ENCODE peak calls at places on chromosomes 4 and X, in four cellular contexts. Z is neuronal stem cell, D is right cardiac atrium, C is psoas muscle. T is an unnamed sample.

GRCh38 chr4:119659576-119659975 is 31.0 kb upstream of the PDE5A start:
- DNase-seq in Z (no peak), D (no peak), C (no peak), T (no peak)

GRCh38 chrX:17635231-17635630 is 102.1 kb upstream of the SCML1 start:
- DNase-seq in Z (peak; percentile 81), D (no peak), C (no peak), T (no peak)

GRCh38 chr4:21012851-21013331 is 312.6 kb downstream of the PACRGL start:
- DNase-seq in Z (no peak), D (no peak), C (no peak), T (no peak)

GRCh38 chrX:24668111-24668510 is 21.0 kb upstream of the PCYT1B start:
- DNase-seq in Z (no peak), D (no peak), C (no peak), T (no peak)

GRCh38 chr4:111334356-111334755 is 711.5 kb upstream of the PITX2 start:
- DNase-seq in Z (no peak), D (no peak), C (no peak), T (no peak)

GRCh38 chr4:54226399-54227260 is 2.5 kb upstream of the PDGFRA start:
- DNase-seq in Z (peak; percentile 23), D (peak; percentile 90), C (peak; percentile 81), T (peak; percentile 85)

GRCh38 chr4:56149601-56150000 is 200.9 kb downstream of the CEP135 start:
- DNase-seq in Z (no peak), D (no peak), C (no peak), T (no peak)

GRCh38 chr4:153521995-153522799 is 56.0 kb downstream of the TMEM131L start:
- DNase-seq in Z (no peak), D (no peak), C (no peak), T (no peak)

GRCh38 chr4:56060021-56060420 is 111.3 kb downstream of the CEP135 start:
- DNase-seq in Z (no peak), D (no peak), C (no peak), T (no peak)

GRCh38 chrX:13087322-13088154 is 43.1 kb upstream of the FAM9C start:
- DNase-seq in Z (no peak), D (no peak), C (no peak), T (no peak)

GRCh38 chr4:37502070-37502469 is 184.1 kb downstream of the RELL1 start:
- DNase-seq in Z (no peak), D (no peak), C (no peak), T (no peak)
- H3K9me3 ChIP-seq in Z (no peaks in the 10 kb centered on the region), D (no peaks in the 10 kb centered on the region), C (no peaks in the 10 kb centered on the region), T (no peaks in the 10 kb centered on the region)

GRCh38 chrX:149473092-149473491 is 32.0 kb downstream of the IDS start:
- DNase-seq in Z (no peak), D (no peak), C (no peak), T (no peak)

GRCh38 chrX:149473966-149474365 is 31.1 kb downstream of the IDS start:
- DNase-seq in Z (no peak), D (no peak), C (no peak), T (no peak)

GRCh38 chrX:149472620-149473019 is 32.5 kb downstream of the IDS start:
- DNase-seq in Z (no peak), D (no peak), C (no peak), T (no peak)

GRCh38 chrX:149469406-149469805 is 35.7 kb downstream of the IDS start:
- DNase-seq in Z (no peak), D (no peak), C (no peak), T (no peak)

GRCh38 chrX:149470960-149471359 is 34.1 kb downstream of the IDS start:
- DNase-seq in Z (peak; percentile 61), D (peak; percentile 92), C (peak; percentile 86), T (peak; percentile 78)
- H3K9me3 ChIP-seq in Z (no peaks in the 10 kb centered on the region), D (no peaks in the 10 kb centered on the region), C (no peaks in the 10 kb centered on the region), T (no peaks in the 10 kb centered on the region)

GRCh38 chr4:139550724-139551429 is 5.1 kb downstream of the SETD7 start:
- DNase-seq in Z (no peak), D (peak; percentile 74), C (no peak), T (no peak)
- H3K9me3 ChIP-seq in Z (no peaks in the 10 kb centered on the region), D (no peaks in the 10 kb centered on the region), C (no peaks in the 10 kb centered on the region), T (no peaks in the 10 kb centered on the region)

GRCh38 chrX:136202889-136203288 is 48.3 kb downstream of the MAP7D3 start:
- DNase-seq in Z (no peak), D (no peak), C (no peak), T (no peak)
- H3K9me3 ChIP-seq in Z (no peaks in the 10 kb centered on the region), D (no peaks in the 10 kb centered on the region), C (no peaks in the 10 kb centered on the region), T (no peaks in the 10 kb centered on the region)

DNA sequence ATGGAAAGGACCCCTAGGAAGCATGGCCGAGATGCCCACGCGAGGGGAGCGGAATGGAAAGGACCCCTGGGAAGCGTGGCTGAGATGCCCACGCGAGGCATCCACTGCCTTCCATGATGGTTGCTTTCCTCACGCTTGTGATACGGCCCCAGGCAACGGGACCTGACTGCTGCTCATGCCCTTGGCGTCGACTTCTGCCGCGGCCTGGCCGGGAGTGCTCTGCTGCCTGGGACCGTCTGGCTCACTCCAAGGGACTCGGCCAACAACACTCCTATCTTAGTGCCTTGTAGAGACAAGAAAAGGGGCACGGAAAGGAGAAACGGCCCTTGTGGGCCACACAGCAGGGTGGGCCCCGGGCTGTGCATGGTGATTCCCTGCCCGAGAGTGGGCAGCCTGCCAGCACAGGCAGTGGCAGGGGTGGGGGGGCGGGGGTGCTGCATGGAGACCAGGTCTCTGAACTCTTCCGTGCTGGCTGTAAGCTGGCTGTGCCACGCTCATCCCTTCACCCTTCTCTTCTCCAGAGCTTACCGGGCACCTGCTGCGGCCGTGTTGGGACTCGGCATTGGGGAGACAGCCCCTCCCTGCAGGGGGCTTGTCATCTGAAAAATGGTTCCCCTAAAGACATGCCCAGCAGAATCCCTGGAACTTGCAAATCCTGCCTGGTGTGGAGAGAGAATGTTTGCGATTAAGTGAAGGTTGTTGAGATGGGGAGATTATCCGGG is 38.6 kb upstream of the HMX1 start:
- DNase-seq in Z (no peak), D (no peak), C (peak; percentile 22), T (peak; percentile 27)
- H3K9me3 ChIP-seq in Z (no peaks in the 10 kb centered on the region), D (no peaks in the 10 kb centered on the region), C (no peaks in the 10 kb centered on the region), T (no peaks in the 10 kb centered on the region)

GRCh38 chr4:71866212-71866885 is 82.5 kb upstream of the GC start:
- DNase-seq in Z (no peak), D (no peak), C (no peak), T (no peak)

GRCh38 chr4:71863457-71863856 is 79.6 kb upstream of the GC start:
- DNase-seq in Z (no peak), D (no peak), C (no peak), T (no peak)

GRCh38 chr4:71867598-71867997 is 83.7 kb upstream of the GC start:
- DNase-seq in Z (no peak), D (no peak), C (no peak), T (no peak)

GRCh38 chr4:71862315-71862714 is 78.4 kb upstream of the GC start:
- DNase-seq in Z (no peak), D (no peak), C (no peak), T (no peak)

GRCh38 chr4:71864380-71864779 is 80.5 kb upstream of the GC start:
- DNase-seq in Z (no peak), D (no peak), C (no peak), T (no peak)
- H3K9me3 ChIP-seq in Z (peaks cover 2% of the 10 kb centered on the region), D (no peaks in the 10 kb centered on the region), C (no peaks in the 10 kb centered on the region), T (peaks cover 2% of the 10 kb centered on the region)